ENCODE peak calls at places on chromosomes 7 and 10, in five cellular contexts. One of them, this sample, is unnamed.
A peak's percentile ranks its signal among the peaks of the same experiment; 100 is the strongest.

GRCh38 chr7:96328016-96328415 is 6.1 kb upstream of the SLC25A13 start:
- DNase-seq in spleen: no peak
- DNase-seq in CD8-positive, alpha-beta T cell: no peak
- DNase-seq in lung: no peak
- DNase-seq in right lobe of liver: no peak
- DNase-seq in this sample: no peak

GRCh38 chr10:15096661-15097010 is 519 bp upstream of the RPP38 start:
- DNase-seq in CD8-positive, alpha-beta T cell: no peak
- DNase-seq in spleen: no peak
- DNase-seq in lung: no peak
- DNase-seq in right lobe of liver: no peak
- DNase-seq in this sample: no peak

GRCh38 chr7:116097365-116098009 is 66.9 kb upstream of the TFEC start:
- DNase-seq in CD8-positive, alpha-beta T cell: no peak
- DNase-seq in right lobe of liver: no peak
- DNase-seq in spleen: no peak
- DNase-seq in lung: no peak
- DNase-seq in this sample: no peak

GRCh38 chr7:3544202-3544601 is 243.2 kb downstream of the SDK1 start:
- DNase-seq in spleen: no peak
- DNase-seq in lung: no peak
- DNase-seq in right lobe of liver: no peak
- DNase-seq in CD8-positive, alpha-beta T cell: no peak
- DNase-seq in this sample: no peak

GRCh38 chr10:20713420-20713819 is 183.7 kb downstream of the NEBL start:
- DNase-seq in CD8-positive, alpha-beta T cell: no peak
- DNase-seq in spleen: no peak
- DNase-seq in lung: no peak
- DNase-seq in right lobe of liver: no peak
- DNase-seq in this sample: no peak

GRCh38 chr7:87543623-87544022 is 57.1 kb downstream of the ABCB1 start:
- DNase-seq in lung: no peak
- DNase-seq in right lobe of liver: no peak
- DNase-seq in CD8-positive, alpha-beta T cell: no peak
- DNase-seq in spleen: no peak
- DNase-seq in this sample: no peak

GRCh38 chr7:102064361-102065025 is 222.2 kb upstream of the SH2B2 start:
- DNase-seq in spleen: peak; percentile 77
- DNase-seq in CD8-positive, alpha-beta T cell: no peak
- DNase-seq in lung: peak; percentile 35
- DNase-seq in right lobe of liver: peak; percentile 60
- DNase-seq in this sample: no peak

GRCh38 chr10:132655735-132656134 is 118.1 kb downstream of the INPP5A start:
- DNase-seq in spleen: peak; percentile 56
- DNase-seq in right lobe of liver: no peak
- DNase-seq in CD8-positive, alpha-beta T cell: no peak
- DNase-seq in lung: no peak
- DNase-seq in this sample: no peak

GRCh38 chr10:124035928-124036558 is 57.4 kb downstream of the CHST15 start:
- DNase-seq in spleen: peak; percentile 98
- DNase-seq in CD8-positive, alpha-beta T cell: no peak
- DNase-seq in lung: peak; percentile 71
- DNase-seq in right lobe of liver: no peak
- DNase-seq in this sample: peak; percentile 61

GRCh38 chr10:82397859-82398258 is 522.9 kb downstream of the NRG3 start:
- DNase-seq in right lobe of liver: no peak
- DNase-seq in lung: no peak
- DNase-seq in CD8-positive, alpha-beta T cell: no peak
- DNase-seq in spleen: no peak
- DNase-seq in this sample: no peak

GRCh38 chr10:80444646-80445319 is 9.3 kb upstream of the TSPAN14 start:
- DNase-seq in right lobe of liver: peak; percentile 72
- DNase-seq in lung: peak; percentile 74
- DNase-seq in spleen: peak; percentile 89
- DNase-seq in CD8-positive, alpha-beta T cell: peak; percentile 68
- DNase-seq in this sample: peak; percentile 63

GRCh38 chr10:131936756-131937155 is 35.9 kb downstream of the PPP2R2D start:
- DNase-seq in right lobe of liver: peak; percentile 30
- DNase-seq in spleen: peak; percentile 45
- DNase-seq in CD8-positive, alpha-beta T cell: no peak
- DNase-seq in lung: no peak
- DNase-seq in this sample: no peak

GRCh38 chr7:45187946-45188411 is 30.4 kb downstream of the RAMP3 start:
- DNase-seq in lung: no peak
- DNase-seq in spleen: peak; percentile 25
- DNase-seq in right lobe of liver: peak; percentile 25
- DNase-seq in CD8-positive, alpha-beta T cell: no peak
- DNase-seq in this sample: peak; percentile 17

GRCh38 chr10:12333382-12334185 is 15.8 kb upstream of the CAMK1D start:
- DNase-seq in right lobe of liver: peak; percentile 48
- DNase-seq in CD8-positive, alpha-beta T cell: no peak
- DNase-seq in lung: peak; percentile 54
- DNase-seq in spleen: peak; percentile 81
- DNase-seq in this sample: peak; percentile 37

GRCh38 chr7:122314284-122314683 is 9.7 kb upstream of the FEZF1 start:
- DNase-seq in CD8-positive, alpha-beta T cell: no peak
- DNase-seq in spleen: no peak
- DNase-seq in lung: no peak
- DNase-seq in right lobe of liver: no peak
- DNase-seq in this sample: no peak

GRCh38 chr7:91929463-91929862 is 11.2 kb upstream of the AKAP9 start:
- DNase-seq in spleen: no peak
- DNase-seq in right lobe of liver: no peak
- DNase-seq in lung: no peak
- DNase-seq in CD8-positive, alpha-beta T cell: no peak
- DNase-seq in this sample: no peak

GRCh38 chr10:24952701-24953349 is 419 bp upstream of the PRTFDC1 start:
- DNase-seq in spleen: peak; percentile 89
- DNase-seq in CD8-positive, alpha-beta T cell: peak; percentile 50
- DNase-seq in right lobe of liver: peak; percentile 47
- DNase-seq in lung: no peak
- DNase-seq in this sample: peak; percentile 45

GRCh38 chr10:106682175-106682574 is 482.3 kb downstream of the SORCS1 start:
- DNase-seq in CD8-positive, alpha-beta T cell: no peak
- DNase-seq in lung: no peak
- DNase-seq in spleen: no peak
- DNase-seq in right lobe of liver: no peak
- DNase-seq in this sample: no peak

GRCh38 chr10:87054373-87055295 is 34.5 kb downstream of the FAM25A start:
- DNase-seq in right lobe of liver: no peak
- DNase-seq in lung: no peak
- DNase-seq in CD8-positive, alpha-beta T cell: no peak
- DNase-seq in spleen: no peak
- DNase-seq in this sample: no peak

GRCh38 chr7:3300221-3300650 is 816 bp upstream of the SDK1 start:
- DNase-seq in CD8-positive, alpha-beta T cell: no peak
- DNase-seq in right lobe of liver: no peak
- DNase-seq in spleen: no peak
- DNase-seq in lung: no peak
- DNase-seq in this sample: no peak

GRCh38 chr7:2315787-2316186 is 1.5 kb upstream of the SNX8 start:
- DNase-seq in lung: no peak
- DNase-seq in right lobe of liver: no peak
- DNase-seq in CD8-positive, alpha-beta T cell: no peak
- DNase-seq in spleen: no peak
- DNase-seq in this sample: no peak

GRCh38 chr10:43667317-43667731 is 18.6 kb upstream of the ZNF32 start:
- DNase-seq in CD8-positive, alpha-beta T cell: no peak
- DNase-seq in lung: no peak
- DNase-seq in spleen: no peak
- DNase-seq in right lobe of liver: no peak
- DNase-seq in this sample: no peak

GRCh38 chr7:24477807-24478655 is 95.2 kb upstream of the PALS2 start:
- DNase-seq in spleen: no peak
- DNase-seq in lung: no peak
- DNase-seq in CD8-positive, alpha-beta T cell: no peak
- DNase-seq in right lobe of liver: no peak
- DNase-seq in this sample: no peak

GRCh38 chr7:150685219-150686029 is at the start of gene GIMAP2:
- DNase-seq in spleen: no peak
- DNase-seq in CD8-positive, alpha-beta T cell: no peak
- DNase-seq in right lobe of liver: no peak
- DNase-seq in lung: no peak
- DNase-seq in this sample: no peak

GRCh38 chr10:118496525-118496924 is 98.9 kb downstream of the PRLHR start:
- DNase-seq in CD8-positive, alpha-beta T cell: no peak
- DNase-seq in spleen: no peak
- DNase-seq in right lobe of liver: no peak
- DNase-seq in lung: no peak
- DNase-seq in this sample: no peak

GRCh38 chr7:507623-508305 is 11.9 kb downstream of the PDGFA start:
- DNase-seq in lung: no peak
- DNase-seq in CD8-positive, alpha-beta T cell: no peak
- DNase-seq in right lobe of liver: no peak
- DNase-seq in spleen: peak; percentile 41
- DNase-seq in this sample: no peak

GRCh38 chr7:37918526-37918925 is 1.9 kb upstream of the SFRP4 start:
- DNase-seq in CD8-positive, alpha-beta T cell: no peak
- DNase-seq in lung: no peak
- DNase-seq in spleen: no peak
- DNase-seq in right lobe of liver: no peak
- DNase-seq in this sample: no peak

DNA sequence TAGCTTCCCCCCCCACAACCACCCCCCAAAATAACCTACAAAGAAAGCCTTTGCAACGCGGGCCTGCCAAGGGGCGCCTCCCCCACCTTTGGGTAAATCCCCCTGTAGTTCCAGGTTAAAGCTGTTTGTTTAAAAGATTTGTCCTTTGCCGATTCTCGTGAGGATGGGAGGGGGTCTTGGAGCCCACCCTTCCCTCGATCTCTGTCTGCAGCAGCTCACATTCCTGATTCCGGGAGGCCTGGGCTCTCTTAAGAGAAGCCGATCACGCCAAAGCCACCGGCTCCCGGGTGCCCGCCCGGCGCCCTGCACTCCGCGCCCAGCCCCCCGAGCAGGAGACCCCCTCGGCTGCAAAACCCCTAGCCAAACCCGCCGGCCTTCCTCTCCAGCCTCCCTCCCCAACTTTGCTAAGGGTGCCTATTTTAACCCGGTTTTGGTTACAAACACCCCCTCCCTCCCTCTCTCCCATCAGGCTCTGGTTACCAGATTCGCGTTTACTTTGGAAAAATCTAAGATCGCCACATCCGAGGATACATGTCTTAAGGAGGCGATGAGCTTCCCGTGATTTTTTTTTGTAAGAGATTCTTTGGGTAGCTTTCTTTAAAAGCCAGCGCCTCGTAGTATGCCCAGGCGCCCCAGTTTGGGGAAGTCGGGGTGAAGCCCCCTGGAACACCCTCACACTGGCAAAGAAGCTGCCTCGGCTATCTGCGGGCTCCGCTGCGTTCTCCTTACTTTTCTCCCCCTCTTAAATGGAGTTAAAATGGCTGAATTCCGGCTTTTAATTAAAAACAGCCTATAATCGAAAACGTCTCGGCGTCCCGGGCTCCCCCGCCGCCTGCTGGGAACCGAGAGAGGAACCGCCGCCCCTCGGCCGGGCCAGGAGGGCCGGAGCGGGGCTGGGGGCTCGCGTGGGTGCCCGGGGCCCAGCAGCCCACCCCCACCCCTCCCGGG is 1.0 kb downstream of the TNRC18 start:
- DNase-seq in CD8-positive, alpha-beta T cell: no peak
- DNase-seq in spleen: peak; percentile 81
- DNase-seq in right lobe of liver: peak; percentile 55
- DNase-seq in lung: no peak
- DNase-seq in this sample: no peak
- H3K27me3 ChIP-seq in CD8-positive, alpha-beta T cell: peaks cover 78% of the 10 kb centered on the region
- H3K27me3 ChIP-seq in spleen: peaks cover 100% of the 10 kb centered on the region
- H3K27me3 ChIP-seq in right lobe of liver: no peaks in the 10 kb centered on the region
- H3K27me3 ChIP-seq in lung: no peaks in the 10 kb centered on the region
- H3K27me3 ChIP-seq in this sample: no peaks in the 10 kb centered on the region

GRCh38 chr10:9081253-9081652 is 1026.8 kb downstream of the GATA3 start:
- DNase-seq in right lobe of liver: no peak
- DNase-seq in CD8-positive, alpha-beta T cell: no peak
- DNase-seq in lung: no peak
- DNase-seq in spleen: no peak
- DNase-seq in this sample: no peak
- H3K27me3 ChIP-seq in right lobe of liver: no peaks in the 10 kb centered on the region
- H3K27me3 ChIP-seq in CD8-positive, alpha-beta T cell: no peaks in the 10 kb centered on the region
- H3K27me3 ChIP-seq in lung: no peaks in the 10 kb centered on the region
- H3K27me3 ChIP-seq in spleen: no peaks in the 10 kb centered on the region
- H3K27me3 ChIP-seq in this sample: no peaks in the 10 kb centered on the region

GRCh38 chr7:100720320-100720644 is at the start of gene EPO:
- DNase-seq in lung: no peak
- DNase-seq in right lobe of liver: no peak
- DNase-seq in spleen: no peak
- DNase-seq in CD8-positive, alpha-beta T cell: no peak
- DNase-seq in this sample: no peak

GRCh38 chr7:100723732-100724275 is 3.5 kb downstream of the EPO start:
- DNase-seq in lung: no peak
- DNase-seq in CD8-positive, alpha-beta T cell: no peak
- DNase-seq in right lobe of liver: peak; percentile 95
- DNase-seq in spleen: no peak
- DNase-seq in this sample: no peak

GRCh38 chr7:100722480-100723212 is 2.4 kb downstream of the EPO start:
- DNase-seq in lung: no peak
- DNase-seq in spleen: no peak
- DNase-seq in CD8-positive, alpha-beta T cell: no peak
- DNase-seq in right lobe of liver: peak; percentile 68
- DNase-seq in this sample: no peak

GRCh38 chr7:100721505-100721812 is 1.2 kb downstream of the EPO start:
- DNase-seq in right lobe of liver: no peak
- DNase-seq in CD8-positive, alpha-beta T cell: no peak
- DNase-seq in lung: no peak
- DNase-seq in spleen: no peak
- DNase-seq in this sample: no peak

GRCh38 chr7:100719523-100720319 is 547 bp upstream of the EPO start:
- DNase-seq in lung: no peak
- DNase-seq in CD8-positive, alpha-beta T cell: no peak
- DNase-seq in right lobe of liver: no peak
- DNase-seq in spleen: no peak
- DNase-seq in this sample: no peak
- H3K27me3 ChIP-seq in lung: peaks cover 7% of the 10 kb centered on the region
- H3K27me3 ChIP-seq in CD8-positive, alpha-beta T cell: peaks cover 9% of the 10 kb centered on the region
- H3K27me3 ChIP-seq in right lobe of liver: no peaks in the 10 kb centered on the region
- H3K27me3 ChIP-seq in spleen: peaks cover 59% of the 10 kb centered on the region
- H3K27me3 ChIP-seq in this sample: peaks cover 7% of the 10 kb centered on the region

DNA sequence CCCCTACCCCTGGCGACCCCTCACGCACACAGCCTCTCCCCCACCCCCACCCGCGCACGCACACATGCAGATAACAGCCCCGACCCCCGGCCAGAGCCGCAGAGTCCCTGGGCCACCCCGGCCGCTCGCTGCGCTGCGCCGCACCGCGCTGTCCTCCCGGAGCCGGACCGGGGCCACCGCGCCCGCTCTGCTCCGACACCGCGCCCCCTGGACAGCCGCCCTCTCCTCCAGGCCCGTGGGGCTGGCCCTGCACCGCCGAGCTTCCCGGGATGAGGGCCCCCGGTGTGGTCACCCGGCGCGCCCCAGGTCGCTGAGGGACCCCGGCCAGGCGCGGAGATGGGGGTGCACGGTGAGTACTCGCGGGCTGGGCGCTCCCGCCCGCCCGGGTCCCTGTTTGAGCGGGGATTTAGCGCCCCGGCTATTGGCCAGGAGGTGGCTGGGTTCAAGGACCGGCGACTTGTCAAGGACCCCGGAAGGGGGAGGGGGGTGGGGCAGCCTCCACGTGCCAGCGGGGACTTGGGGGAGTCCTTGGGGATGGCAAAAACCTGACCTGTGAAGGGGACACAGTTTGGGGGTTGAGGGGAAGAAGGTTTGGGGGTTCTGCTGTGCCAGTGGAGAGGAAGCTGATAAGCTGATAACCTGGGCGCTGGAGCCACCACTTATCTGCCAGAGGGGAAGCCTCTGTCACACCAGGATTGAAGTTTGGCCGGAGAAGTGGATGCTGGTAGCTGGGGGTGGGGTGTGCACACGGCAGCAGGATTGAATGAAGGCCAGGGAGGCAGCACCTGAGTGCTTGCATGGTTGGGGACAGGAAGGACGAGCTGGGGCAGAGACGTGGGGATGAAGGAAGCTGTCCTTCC is 607 bp downstream of the EPO start:
- DNase-seq in lung: no peak
- DNase-seq in right lobe of liver: peak; percentile 82
- DNase-seq in spleen: no peak
- DNase-seq in CD8-positive, alpha-beta T cell: no peak
- DNase-seq in this sample: no peak
- H3K27me3 ChIP-seq in lung: peaks cover 7% of the 10 kb centered on the region
- H3K27me3 ChIP-seq in right lobe of liver: no peaks in the 10 kb centered on the region
- H3K27me3 ChIP-seq in spleen: peaks cover 62% of the 10 kb centered on the region
- H3K27me3 ChIP-seq in CD8-positive, alpha-beta T cell: peaks cover 9% of the 10 kb centered on the region
- H3K27me3 ChIP-seq in this sample: peaks cover 70% of the 10 kb centered on the region